ENCODE peak calls at places on chromosomes 2 and 18, in five cellular contexts. One of them, this sample, is unnamed.

GRCh38 chr18:54119524-54120019 is 104.9 kb downstream of the MBD2 start:
- DNase-seq in ACHN: peak
- DNase-seq in NCI-H1092: peak
- DNase-seq in stimulated activated CD4-positive, alpha-beta T cell treated with anti-CD3 and anti-CD28 coated beads, Interleukin-12 subunit alpha, Interleukin-12 subunit beta, amount 100 ng/mL, for 24 hours: no peak
- DNase-seq in fibroblast of villous mesenchyme: peak
- DNase-seq in this sample: peak

GRCh38 chr2:178397002-178397605 is 53.9 kb downstream of the PRKRA start:
- DNase-seq in NCI-H1092: no peak
- DNase-seq in stimulated activated CD4-positive, alpha-beta T cell treated with anti-CD3 and anti-CD28 coated beads, Interleukin-12 subunit alpha, Interleukin-12 subunit beta, amount 100 ng/mL, for 24 hours: no peak
- DNase-seq in ACHN: peak
- DNase-seq in fibroblast of villous mesenchyme: peak
- DNase-seq in this sample: peak

GRCh38 chr2:154243685-154244084 is 372.0 kb downstream of the GALNT13 start:
- DNase-seq in stimulated activated CD4-positive, alpha-beta T cell treated with anti-CD3 and anti-CD28 coated beads, Interleukin-12 subunit alpha, Interleukin-12 subunit beta, amount 100 ng/mL, for 24 hours: no peak
- DNase-seq in NCI-H1092: no peak
- DNase-seq in ACHN: no peak
- DNase-seq in fibroblast of villous mesenchyme: no peak
- DNase-seq in this sample: no peak

GRCh38 chr18:22639026-22639463 is 221.3 kb upstream of the CTAGE1 start:
- DNase-seq in ACHN: no peak
- DNase-seq in fibroblast of villous mesenchyme: peak
- DNase-seq in stimulated activated CD4-positive, alpha-beta T cell treated with anti-CD3 and anti-CD28 coated beads, Interleukin-12 subunit alpha, Interleukin-12 subunit beta, amount 100 ng/mL, for 24 hours: no peak
- DNase-seq in NCI-H1092: no peak
- DNase-seq in this sample: peak

GRCh38 chr2:176455865-176456291 is 186.6 kb downstream of the MTX2 start:
- DNase-seq in fibroblast of villous mesenchyme: peak
- DNase-seq in NCI-H1092: no peak
- DNase-seq in stimulated activated CD4-positive, alpha-beta T cell treated with anti-CD3 and anti-CD28 coated beads, Interleukin-12 subunit alpha, Interleukin-12 subunit beta, amount 100 ng/mL, for 24 hours: no peak
- DNase-seq in ACHN: no peak
- DNase-seq in this sample: peak

GRCh38 chr2:159013103-159013502 is 44.7 kb downstream of the TANC1 start:
- DNase-seq in stimulated activated CD4-positive, alpha-beta T cell treated with anti-CD3 and anti-CD28 coated beads, Interleukin-12 subunit alpha, Interleukin-12 subunit beta, amount 100 ng/mL, for 24 hours: no peak
- DNase-seq in fibroblast of villous mesenchyme: no peak
- DNase-seq in ACHN: no peak
- DNase-seq in NCI-H1092: no peak
- DNase-seq in this sample: no peak

GRCh38 chr2:207933396-207934045 is 91.8 kb downstream of the PLEKHM3 start:
- DNase-seq in ACHN: no peak
- DNase-seq in NCI-H1092: peak
- DNase-seq in fibroblast of villous mesenchyme: no peak
- DNase-seq in stimulated activated CD4-positive, alpha-beta T cell treated with anti-CD3 and anti-CD28 coated beads, Interleukin-12 subunit alpha, Interleukin-12 subunit beta, amount 100 ng/mL, for 24 hours: no peak
- DNase-seq in this sample: no peak

GRCh38 chr2:149160701-149161217 is 122.3 kb downstream of the LYPD6B start:
- DNase-seq in NCI-H1092: no peak
- DNase-seq in ACHN: no peak
- DNase-seq in stimulated activated CD4-positive, alpha-beta T cell treated with anti-CD3 and anti-CD28 coated beads, Interleukin-12 subunit alpha, Interleukin-12 subunit beta, amount 100 ng/mL, for 24 hours: peak
- DNase-seq in fibroblast of villous mesenchyme: peak
- DNase-seq in this sample: peak

GRCh38 chr2:219969508-219969907 is 342.1 kb downstream of the SLC4A3 start:
- DNase-seq in stimulated activated CD4-positive, alpha-beta T cell treated with anti-CD3 and anti-CD28 coated beads, Interleukin-12 subunit alpha, Interleukin-12 subunit beta, amount 100 ng/mL, for 24 hours: no peak
- DNase-seq in ACHN: no peak
- DNase-seq in fibroblast of villous mesenchyme: peak
- DNase-seq in NCI-H1092: no peak
- DNase-seq in this sample: peak

GRCh38 chr2:188518391-188518790 is 226.7 kb downstream of the GULP1 start:
- DNase-seq in stimulated activated CD4-positive, alpha-beta T cell treated with anti-CD3 and anti-CD28 coated beads, Interleukin-12 subunit alpha, Interleukin-12 subunit beta, amount 100 ng/mL, for 24 hours: no peak
- DNase-seq in ACHN: no peak
- DNase-seq in NCI-H1092: no peak
- DNase-seq in fibroblast of villous mesenchyme: peak
- DNase-seq in this sample: peak

GRCh38 chr2:33476100-33476792 is at the start of gene RASGRP3:
- DNase-seq in NCI-H1092: no peak
- DNase-seq in ACHN: peak
- DNase-seq in fibroblast of villous mesenchyme: peak
- DNase-seq in stimulated activated CD4-positive, alpha-beta T cell treated with anti-CD3 and anti-CD28 coated beads, Interleukin-12 subunit alpha, Interleukin-12 subunit beta, amount 100 ng/mL, for 24 hours: peak
- DNase-seq in this sample: peak

GRCh38 chr2:52594036-52594435 is 1173.6 kb upstream of the CHAC2 start:
- DNase-seq in stimulated activated CD4-positive, alpha-beta T cell treated with anti-CD3 and anti-CD28 coated beads, Interleukin-12 subunit alpha, Interleukin-12 subunit beta, amount 100 ng/mL, for 24 hours: no peak
- DNase-seq in fibroblast of villous mesenchyme: no peak
- DNase-seq in NCI-H1092: no peak
- DNase-seq in ACHN: no peak
- DNase-seq in this sample: no peak

GRCh38 chr2:63827749-63828148 is 13.9 kb upstream of the UGP2 start:
- DNase-seq in ACHN: peak
- DNase-seq in fibroblast of villous mesenchyme: peak
- DNase-seq in NCI-H1092: no peak
- DNase-seq in stimulated activated CD4-positive, alpha-beta T cell treated with anti-CD3 and anti-CD28 coated beads, Interleukin-12 subunit alpha, Interleukin-12 subunit beta, amount 100 ng/mL, for 24 hours: no peak
- DNase-seq in this sample: peak

GRCh38 chr2:147442766-147443165 is 402.1 kb upstream of the ACVR2A start:
- DNase-seq in ACHN: no peak
- DNase-seq in fibroblast of villous mesenchyme: no peak
- DNase-seq in stimulated activated CD4-positive, alpha-beta T cell treated with anti-CD3 and anti-CD28 coated beads, Interleukin-12 subunit alpha, Interleukin-12 subunit beta, amount 100 ng/mL, for 24 hours: no peak
- DNase-seq in NCI-H1092: no peak
- DNase-seq in this sample: no peak

GRCh38 chr2:59354498-59354897 is 1113.4 kb upstream of the FANCL start:
- DNase-seq in stimulated activated CD4-positive, alpha-beta T cell treated with anti-CD3 and anti-CD28 coated beads, Interleukin-12 subunit alpha, Interleukin-12 subunit beta, amount 100 ng/mL, for 24 hours: no peak
- DNase-seq in fibroblast of villous mesenchyme: no peak
- DNase-seq in NCI-H1092: no peak
- DNase-seq in ACHN: no peak
- DNase-seq in this sample: no peak

GRCh38 chr18:67483237-67483636 is 33.3 kb downstream of the DSEL start:
- DNase-seq in stimulated activated CD4-positive, alpha-beta T cell treated with anti-CD3 and anti-CD28 coated beads, Interleukin-12 subunit alpha, Interleukin-12 subunit beta, amount 100 ng/mL, for 24 hours: no peak
- DNase-seq in ACHN: no peak
- DNase-seq in fibroblast of villous mesenchyme: no peak
- DNase-seq in NCI-H1092: no peak
- DNase-seq in this sample: no peak

This sample was measured in mesenchymal stem cell.